ENCODE peak calls at places on chromosome 17, in nine cellular contexts. E, I, H, L, V, F, J, R and B are unnamed samples.
A peak's percentile ranks its signal among the peaks of the same experiment; 100 is the strongest.

GRCh38 chr17:58565389-58566311 is 51.2 kb upstream of the MTMR4 start:
- ATAC-seq in R (no peak), E (no peak), F (no peak), L (no peak), H (no peak), V (no peak), I (no peak), J (no peak), B (no peak)

GRCh38 chr17:81941484-81942166 is 4.5 kb upstream of the PYCR1 start:
- ATAC-seq in H (no peak), R (no peak), F (no peak), I (no peak), J (no peak), V (no peak), L (no peak), E (no peak), B (no peak)

GRCh38 chr17:81927145-81927652 is 336 bp downstream of the MAFG start:
- ATAC-seq in F (peak; percentile 52), I (peak; percentile 54), J (no peak), L (peak; percentile 4), H (peak; percentile 14), V (no peak), E (peak; percentile 34), R (peak; percentile 30), B (no peak)

GRCh38 chr17:32739722-32740121 is 137.2 kb downstream of the MYO1D start:
- ATAC-seq in I (no peak), E (no peak), R (no peak), H (no peak), V (no peak), J (no peak), F (no peak), L (no peak), B (no peak)

GRCh38 chr17:80750263-80750662 is 205.6 kb downstream of the RPTOR start:
- ATAC-seq in J (no peak), E (peak; percentile 68), L (no peak), R (peak; percentile 73), I (peak; percentile 53), V (no peak), H (no peak), F (no peak), B (no peak)

GRCh38 chr17:58193641-58194259 is 1.2 kb downstream of the EPX start:
- ATAC-seq in E (no peak), V (no peak), F (no peak), H (no peak), R (no peak), J (no peak), L (no peak), I (no peak), B (no peak)

GRCh38 chr17:71969500-71969899 is 151.3 kb upstream of the SOX9 start:
- ATAC-seq in H (no peak), E (no peak), L (no peak), F (no peak), R (no peak), I (no peak), V (no peak), J (no peak), B (no peak)

GRCh38 chr17:62187681-62188080 is 122.6 kb upstream of the MED13 start:
- ATAC-seq in J (no peak), I (no peak), L (no peak), E (no peak), V (peak; percentile 62), F (no peak), R (no peak), H (no peak), B (peak; percentile 68)

GRCh38 chr17:27551701-27552466 is 79.1 kb upstream of the LGALS9 start:
- ATAC-seq in J (no peak), F (no peak), E (no peak), L (no peak), H (peak; percentile 90), V (peak; percentile 53), R (peak; percentile 69), I (no peak), B (no peak)

GRCh38 chr17:58667934-58668597 is 23.8 kb downstream of the TEX14 start:
- ATAC-seq in F (no peak), L (no peak), H (no peak), I (no peak), V (no peak), J (no peak), E (no peak), R (no peak), B (peak; percentile 54)

GRCh38 chr17:64687376-64687775 is 25.3 kb upstream of the SMURF2 start:
- ATAC-seq in F (no peak), V (no peak), J (no peak), R (no peak), I (no peak), H (no peak), L (no peak), E (no peak), B (no peak)

GRCh38 chr17:82602986-82603385 is 45.3 kb downstream of the WDR45B start:
- ATAC-seq in V (no peak), F (no peak), E (no peak), L (no peak), I (no peak), J (no peak), R (no peak), H (no peak), B (no peak)

GRCh38 chr17:27547301-27547683 is 83.7 kb upstream of the LGALS9 start:
- ATAC-seq in R (no peak), H (no peak), I (no peak), F (no peak), V (no peak), L (no peak), J (no peak), E (no peak), B (no peak)

GRCh38 chr17:33651631-33652030 is 358.5 kb upstream of the ASIC2 start:
- ATAC-seq in V (no peak), I (no peak), R (no peak), J (no peak), F (no peak), E (no peak), H (no peak), L (no peak), B (no peak)

GRCh38 chr17:37089998-37090397 is 141.2 kb downstream of the AATF start:
- ATAC-seq in J (peak; percentile 95), H (no peak), L (peak; percentile 96), E (peak; percentile 93), R (peak; percentile 86), F (peak; percentile 96), V (peak; percentile 25), I (peak; percentile 92), B (no peak)

GRCh38 chr17:42378597-42379594 is 9.3 kb downstream of the STAT3 start:
- ATAC-seq in F (peak; percentile 66), I (peak; percentile 66), H (no peak), L (peak; percentile 48), J (peak; percentile 45), E (peak; percentile 60), R (peak; percentile 79), V (peak; percentile 70), B (peak; percentile 56)

GRCh38 chr17:68381076-68381900 is 76.0 kb downstream of the WIPI1 start:
- ATAC-seq in V (no peak), F (peak; percentile 65), L (no peak), H (peak; percentile 43), I (no peak), R (no peak), J (no peak), E (peak; percentile 46), B (no peak)

GRCh38 chr17:58329808-58330543 is 1.4 kb upstream of the TSPOAP1 start:
- ATAC-seq in J (peak; percentile 11), I (peak; percentile 3), E (peak; percentile 50), L (no peak), V (no peak), H (no peak), F (peak; percentile 7), R (peak; percentile 30), B (no peak)

GRCh38 chr17:36934759-36935630 is 2.3 kb upstream of the LHX1 start:
- ATAC-seq in E (no peak), F (peak; percentile 34), I (peak; percentile 28), L (no peak), H (no peak), R (no peak), J (no peak), V (no peak), B (peak; percentile 47)

GRCh38 chr17:65583921-65584603 is 22.6 kb upstream of the AXIN2 start:
- ATAC-seq in J (no peak), I (no peak), L (no peak), R (peak; percentile 25), H (no peak), E (no peak), V (peak; percentile 60), F (no peak), B (peak; percentile 50)

GRCh38 chr17:3585826-3586225 is 23.4 kb downstream of the TRPV1 start:
- ATAC-seq in V (no peak), R (no peak), L (no peak), H (no peak), J (no peak), I (no peak), E (no peak), F (no peak), B (no peak)

GRCh38 chr17:80771612-80772005 is 220.0 kb upstream of the CHMP6 start:
- ATAC-seq in E (no peak), I (no peak), H (no peak), L (no peak), V (no peak), J (no peak), R (no peak), F (no peak), B (no peak)

GRCh38 chr17:1714488-1714979 is 4.4 kb upstream of the TLCD2 start:
- ATAC-seq in H (peak; percentile 28), E (no peak), R (no peak), J (no peak), F (no peak), V (peak; percentile 47), L (no peak), I (no peak), B (peak; percentile 55)

GRCh38 chr17:47781397-47781796 is 40.2 kb downstream of the OSBPL7 start:
- ATAC-seq in L (no peak), H (no peak), I (no peak), J (no peak), R (no peak), F (no peak), E (no peak), V (no peak), B (no peak)

GRCh38 chr17:65514541-65514940 is 46.9 kb downstream of the AXIN2 start:
- ATAC-seq in R (peak; percentile 57), I (no peak), H (no peak), J (no peak), V (no peak), F (no peak), L (no peak), E (peak; percentile 79), B (no peak)

GRCh38 chr17:80761421-80761871 is 216.8 kb downstream of the RPTOR start:
- ATAC-seq in L (peak; percentile 79), V (no peak), F (peak; percentile 66), J (peak; percentile 65), R (peak; percentile 79), H (peak; percentile 90), I (peak; percentile 73), E (peak; percentile 87), B (peak; percentile 94)

GRCh38 chr17:28938552-28938951 is 12.8 kb downstream of the PHF12 start:
- ATAC-seq in I (no peak), F (no peak), R (no peak), V (no peak), H (no peak), J (no peak), E (no peak), L (no peak), B (no peak)

GRCh38 chr17:10121971-10122707 is 76.3 kb downstream of the GAS7 start:
- ATAC-seq in H (no peak), J (no peak), R (no peak), E (no peak), F (peak; percentile 36), V (no peak), L (no peak), I (peak; percentile 60), B (no peak)

GRCh38 chr17:6591599-6592158 is 35.3 kb upstream of the PITPNM3 start:
- ATAC-seq in H (no peak), F (no peak), I (no peak), J (no peak), E (peak; percentile 59), R (no peak), V (peak; percentile 18), L (no peak), B (peak; percentile 47)

GRCh38 chr17:28549274-28550132 is 2.9 kb downstream of the UNC119 start:
- ATAC-seq in E (peak; percentile 68), V (no peak), F (peak; percentile 82), L (peak; percentile 82), H (no peak), R (peak; percentile 74), J (peak; percentile 67), I (peak; percentile 46), B (no peak)

GRCh38 chr17:3719265-3719664 is 4.4 kb upstream of the HASPIN start:
- ATAC-seq in I (no peak), H (no peak), E (no peak), R (no peak), F (no peak), J (no peak), V (no peak), L (no peak), B (no peak)